ENCODE peak calls at places on chromosomes 5 and 9, in six cellular contexts. G, E, D, I, T and N are unnamed samples.

GRCh38 chr5:100855295-100855694 is 47.8 kb downstream of the ST8SIA4 start:
- DNase-seq in G (no peak), E (no peak), D (no peak), I (no peak), T (no peak), N (no peak)

GRCh38 chr9:5446451-5447236 is 3.7 kb upstream of the CD274 start:
- DNase-seq in G (no peak), E (no peak), D (no peak), I (no peak), T (peak), N (no peak)

GRCh38 chr9:14888857-14889256 is 21.4 kb downstream of the FREM1 start:
- DNase-seq in G (no peak), E (no peak), D (no peak), I (no peak), T (no peak), N (no peak)

GRCh38 chr5:161001604-161002003 is 149.6 kb upstream of the ATP10B start:
- DNase-seq in G (no peak), E (no peak), D (no peak), I (no peak), T (no peak), N (no peak)

GRCh38 chr9:126522957-126523356 is 90.8 kb upstream of the LMX1B start:
- DNase-seq in G (peak), E (no peak), D (no peak), I (no peak), T (no peak), N (no peak)

GRCh38 chr9:138063785-138064184 is 186.2 kb downstream of the CACNA1B start:
- DNase-seq in G (no peak), E (no peak), D (no peak), I (no peak), T (no peak), N (no peak)

GRCh38 chr5:142356318-142356715 is 31.5 kb upstream of the SPRY4 start:
- DNase-seq in G (no peak), E (no peak), D (peak), I (no peak), T (no peak), N (no peak)

GRCh38 chr5:96963267-96963666 is 27.4 kb downstream of the LNPEP start:
- DNase-seq in G (peak), E (no peak), D (no peak), I (no peak), T (peak), N (peak)

GRCh38 chr5:157271740-157272271 is 5.9 kb downstream of the CYFIP2 start:
- DNase-seq in G (peak), E (no peak), D (no peak), I (no peak), T (no peak), N (no peak)

GRCh38 chr5:50299896-50300295 is 141.2 kb downstream of the EMB start:
- DNase-seq in G (no peak), E (no peak), D (no peak), I (no peak), T (no peak), N (no peak)

GRCh38 chr5:129459485-129460120 is 495 bp upstream of the ADAMTS19 start:
- DNase-seq in G (no peak), E (peak), D (no peak), I (no peak), T (no peak), N (no peak)

GRCh38 chr5:172311605-172312004 is 28.0 kb upstream of the UBTD2 start:
- DNase-seq in G (no peak), E (no peak), D (no peak), I (no peak), T (no peak), N (no peak)

GRCh38 chr5:35753500-35753899 is 103.2 kb upstream of the IL7R start:
- DNase-seq in G (no peak), E (no peak), D (no peak), I (no peak), T (no peak), N (no peak)

GRCh38 chr5:95484421-95484820 is 70.4 kb downstream of the SKIC3 start:
- DNase-seq in G (no peak), E (no peak), D (no peak), I (no peak), T (no peak), N (no peak)

GRCh38 chr9:92671323-92671722 is 1.4 kb upstream of the IPPK start:
- DNase-seq in G (peak), E (no peak), D (no peak), I (no peak), T (no peak), N (no peak)

GRCh38 chr9:129801504-129801903 is 1.5 kb upstream of the TOR1B start:
- DNase-seq in G (no peak), E (no peak), D (no peak), I (no peak), T (no peak), N (no peak)

GRCh38 chr9:98229620-98230019 is 25.8 kb downstream of the TBC1D2 start:
- DNase-seq in G (no peak), E (no peak), D (no peak), I (no peak), T (no peak), N (no peak)

GRCh38 chr5:155773680-155774079 is 553.3 kb upstream of the SGCD start:
- DNase-seq in G (no peak), E (no peak), D (no peak), I (no peak), T (no peak), N (no peak)

GRCh38 chr5:10860645-10861455 is 99.8 kb upstream of the DAP start:
- DNase-seq in G (no peak), E (no peak), D (no peak), I (no peak), T (no peak), N (peak)

GRCh38 chr5:115450741-115451140 is 93.8 kb downstream of the FEM1C start:
- DNase-seq in G (no peak), E (no peak), D (peak), I (no peak), T (no peak), N (no peak)

GRCh38 chr9:80839821-80840670 is 849.3 kb downstream of the TLE1 start:
- DNase-seq in G (no peak), E (no peak), D (peak), I (no peak), T (no peak), N (no peak)

GRCh38 chr9:120374239-120374638 is 205.7 kb downstream of the CDK5RAP2 start:
- DNase-seq in G (no peak), E (no peak), D (no peak), I (no peak), T (no peak), N (no peak)

GRCh38 chr9:114953917-114954316 is 23.5 kb upstream of the TNFSF8 start:
- DNase-seq in G (peak), E (no peak), D (peak), I (peak), T (peak), N (no peak)

GRCh38 chr5:19927919-19928318 is 60.1 kb downstream of the CDH18 start:
- DNase-seq in G (no peak), E (no peak), D (no peak), I (no peak), T (no peak), N (peak)

GRCh38 chr5:127858116-127858784 is 155.1 kb downstream of the CCDC192 start:
- DNase-seq in G (no peak), E (no peak), D (no peak), I (no peak), T (no peak), N (no peak)

GRCh38 chr9:126638571-126639132 is 24.9 kb downstream of the LMX1B start:
- DNase-seq in G (no peak), E (no peak), D (no peak), I (no peak), T (no peak), N (no peak)

GRCh38 chr5:97163360-97163764 is 19.7 kb downstream of the RIOK2 start:
- DNase-seq in G (peak), E (no peak), D (no peak), I (no peak), T (peak), N (peak)

GRCh38 chr5:40333459-40334241 is 346.1 kb upstream of the PTGER4 start:
- DNase-seq in G (no peak), E (no peak), D (peak), I (no peak), T (no peak), N (no peak)

GRCh38 chr9:69248005-69248404 is 73.9 kb downstream of the TJP2 start:
- DNase-seq in G (no peak), E (no peak), D (no peak), I (no peak), T (no peak), N (no peak)

GRCh38 chr5:37840036-37840909 is at the start of gene GDNF:
- DNase-seq in G (no peak), E (peak), D (no peak), I (no peak), T (no peak), N (peak)

GRCh38 chr5:179275941-179276837 is 69.1 kb downstream of the ADAMTS2 start:
- DNase-seq in G (peak), E (no peak), D (peak), I (no peak), T (no peak), N (no peak)

GRCh38 chr9:138073808-138074207 is 196.2 kb downstream of the CACNA1B start:
- DNase-seq in G (no peak), E (no peak), D (no peak), I (no peak), T (no peak), N (no peak)

GRCh38 chr9:134778156-134778555 is 102.5 kb upstream of the FCN2 start:
- DNase-seq in G (no peak), E (peak), D (no peak), I (no peak), T (no peak), N (no peak)

GRCh38 chr5:95859327-95860060 is 37.0 kb upstream of the GLRX start:
- DNase-seq in G (no peak), E (no peak), D (no peak), I (no peak), T (no peak), N (no peak)

GRCh38 chr5:146878471-146879172 is at the start of gene PPP2R2B:
- DNase-seq in G (no peak), E (peak), D (no peak), I (no peak), T (peak), N (peak)

GRCh38 chr5:166499452-166500240 is 1791.8 kb upstream of the WWC1 start:
- DNase-seq in G (no peak), E (no peak), D (no peak), I (no peak), T (no peak), N (no peak)

GRCh38 chr5:169272731-169273401 is 28.1 kb downstream of the SLIT3 start:
- DNase-seq in G (no peak), E (no peak), D (no peak), I (no peak), T (no peak), N (peak)

GRCh38 chr9:132068604-132069003 is 11.1 kb downstream of the MED27 start:
- DNase-seq in G (no peak), E (peak), D (no peak), I (no peak), T (no peak), N (no peak)

GRCh38 chr9:125233678-125234077 is 7.5 kb downstream of the HSPA5 start:
- DNase-seq in G (peak), E (no peak), D (peak), I (no peak), T (peak), N (no peak)